ENCODE peak calls at places on chromosomes 3 and 15, in four cellular contexts. One of them, this sample, is unnamed.

GRCh38 chr3:19467761-19468160 is 319.5 kb downstream of the KCNH8 start:
- DNase-seq in iris pigment epithelial cell: no peak
- DNase-seq in KBM-7: no peak
- DNase-seq in progenitor cell of endocrine pancreas: no peak
- DNase-seq in this sample: no peak

GRCh38 chr3:124928333-124929202 is 6.0 kb downstream of the MUC13 start:
- DNase-seq in iris pigment epithelial cell: peak; percentile 70
- DNase-seq in KBM-7: peak; percentile 59
- DNase-seq in progenitor cell of endocrine pancreas: peak; percentile 21
- DNase-seq in this sample: peak; percentile 47

GRCh38 chr15:69725957-69726356 is 273.3 kb downstream of the RPLP1 start:
- DNase-seq in iris pigment epithelial cell: no peak
- DNase-seq in KBM-7: peak; percentile 82
- DNase-seq in progenitor cell of endocrine pancreas: no peak
- DNase-seq in this sample: no peak

GRCh38 chr3:36763850-36764703 is at the start of gene DCLK3:
- DNase-seq in iris pigment epithelial cell: no peak
- DNase-seq in KBM-7: peak; percentile 2
- DNase-seq in progenitor cell of endocrine pancreas: peak; percentile 24
- DNase-seq in this sample: no peak

GRCh38 chr15:100732359-100733055 is 130.1 kb downstream of the ASB7 start:
- DNase-seq in iris pigment epithelial cell: no peak
- DNase-seq in KBM-7: no peak
- DNase-seq in progenitor cell of endocrine pancreas: no peak
- DNase-seq in this sample: no peak

GRCh38 chr3:194272861-194273266 is 78.3 kb downstream of the CPN2 start:
- DNase-seq in iris pigment epithelial cell: no peak
- DNase-seq in KBM-7: no peak
- DNase-seq in progenitor cell of endocrine pancreas: no peak
- DNase-seq in this sample: no peak

GRCh38 chr3:46372492-46373359 is 2.0 kb downstream of the CCR5 start:
- DNase-seq in iris pigment epithelial cell: peak; percentile 42
- DNase-seq in KBM-7: peak; percentile 61
- DNase-seq in progenitor cell of endocrine pancreas: no peak
- DNase-seq in this sample: no peak

GRCh38 chr3:141486735-141487418 is at the start of gene RASA2:
- DNase-seq in iris pigment epithelial cell: peak; percentile 63
- DNase-seq in KBM-7: peak; percentile 58
- DNase-seq in progenitor cell of endocrine pancreas: peak; percentile 47
- DNase-seq in this sample: peak; percentile 66

GRCh38 chr3:144470646-144471045 is 499.0 kb downstream of the DIPK2A start:
- DNase-seq in iris pigment epithelial cell: no peak
- DNase-seq in KBM-7: no peak
- DNase-seq in progenitor cell of endocrine pancreas: no peak
- DNase-seq in this sample: peak; percentile 43

GRCh38 chr3:50279255-50280016 is 549 bp downstream of the LSMEM2 start:
- DNase-seq in iris pigment epithelial cell: no peak
- DNase-seq in KBM-7: no peak
- DNase-seq in progenitor cell of endocrine pancreas: no peak
- DNase-seq in this sample: no peak

GRCh38 chr3:18739098-18739431 is 313.9 kb upstream of the SATB1 start:
- DNase-seq in iris pigment epithelial cell: no peak
- DNase-seq in KBM-7: no peak
- DNase-seq in progenitor cell of endocrine pancreas: no peak
- DNase-seq in this sample: no peak

GRCh38 chr3:170488802-170489201 is 70.1 kb downstream of the CLDN11 start:
- DNase-seq in iris pigment epithelial cell: peak; percentile 81
- DNase-seq in KBM-7: no peak
- DNase-seq in progenitor cell of endocrine pancreas: no peak
- DNase-seq in this sample: no peak

GRCh38 chr3:62601238-62601856 is 228.0 kb upstream of the FEZF2 start:
- DNase-seq in iris pigment epithelial cell: peak; percentile 82
- DNase-seq in KBM-7: no peak
- DNase-seq in progenitor cell of endocrine pancreas: no peak
- DNase-seq in this sample: no peak

GRCh38 chr15:70629735-70630273 is 133.6 kb downstream of the UACA start:
- DNase-seq in iris pigment epithelial cell: no peak
- DNase-seq in KBM-7: no peak
- DNase-seq in progenitor cell of endocrine pancreas: no peak
- DNase-seq in this sample: no peak

GRCh38 chr15:62419206-62419605 is 254.1 kb upstream of the C2CD4B start:
- DNase-seq in iris pigment epithelial cell: no peak
- DNase-seq in KBM-7: no peak
- DNase-seq in progenitor cell of endocrine pancreas: no peak
- DNase-seq in this sample: no peak

GRCh38 chr3:186425788-186426730 is 64.0 kb upstream of the DGKG start:
- DNase-seq in iris pigment epithelial cell: peak; percentile 94
- DNase-seq in KBM-7: no peak
- DNase-seq in progenitor cell of endocrine pancreas: no peak
- DNase-seq in this sample: no peak

GRCh38 chr3:128878556-128879124 is 780 bp upstream of the ACAD9 start:
- DNase-seq in iris pigment epithelial cell: peak; percentile 80
- DNase-seq in KBM-7: peak; percentile 61
- DNase-seq in progenitor cell of endocrine pancreas: no peak
- DNase-seq in this sample: no peak

GRCh38 chr3:177591371-177591770 is 394.1 kb upstream of the TBL1XR1 start:
- DNase-seq in iris pigment epithelial cell: no peak
- DNase-seq in KBM-7: peak; percentile 97
- DNase-seq in progenitor cell of endocrine pancreas: no peak
- DNase-seq in this sample: no peak

GRCh38 chr3:161893972-161894371 is 397.4 kb downstream of the OTOL1 start:
- DNase-seq in iris pigment epithelial cell: peak; percentile 88
- DNase-seq in KBM-7: no peak
- DNase-seq in progenitor cell of endocrine pancreas: no peak
- DNase-seq in this sample: no peak

GRCh38 chr15:64842986-64843561 is 1.4 kb downstream of the PLEKHO2 start:
- DNase-seq in iris pigment epithelial cell: peak; percentile 62
- DNase-seq in KBM-7: peak; percentile 92
- DNase-seq in progenitor cell of endocrine pancreas: no peak
- DNase-seq in this sample: no peak

GRCh38 chr15:91866371-91866905 is 12.9 kb downstream of the SLCO3A1 start:
- DNase-seq in iris pigment epithelial cell: no peak
- DNase-seq in KBM-7: peak; percentile 58
- DNase-seq in progenitor cell of endocrine pancreas: no peak
- DNase-seq in this sample: peak; percentile 75

GRCh38 chr3:9402410-9403228 is 5.2 kb downstream of the SETD5 start:
- DNase-seq in iris pigment epithelial cell: peak; percentile 50
- DNase-seq in KBM-7: no peak
- DNase-seq in progenitor cell of endocrine pancreas: peak; percentile 44
- DNase-seq in this sample: peak; percentile 32

GRCh38 chr3:177827517-177828249 is 630.4 kb upstream of the TBL1XR1 start:
- DNase-seq in iris pigment epithelial cell: peak; percentile 98
- DNase-seq in KBM-7: no peak
- DNase-seq in progenitor cell of endocrine pancreas: no peak
- DNase-seq in this sample: no peak

GRCh38 chr3:46209751-46210470 is 1.8 kb upstream of the CCR1 start:
- DNase-seq in iris pigment epithelial cell: no peak
- DNase-seq in KBM-7: no peak
- DNase-seq in progenitor cell of endocrine pancreas: no peak
- DNase-seq in this sample: no peak

GRCh38 chr15:60844431-60845174 is 365.7 kb upstream of the ICE2 start:
- DNase-seq in iris pigment epithelial cell: no peak
- DNase-seq in KBM-7: no peak
- DNase-seq in progenitor cell of endocrine pancreas: no peak
- DNase-seq in this sample: no peak

GRCh38 chr3:50050361-50050760 is 38.4 kb upstream of the RBM5 start:
- DNase-seq in iris pigment epithelial cell: peak; percentile 73
- DNase-seq in KBM-7: no peak
- DNase-seq in progenitor cell of endocrine pancreas: no peak
- DNase-seq in this sample: no peak

GRCh38 chr3:150232992-150233451 is 175.1 kb upstream of the TSC22D2 start:
- DNase-seq in iris pigment epithelial cell: peak; percentile 42
- DNase-seq in KBM-7: no peak
- DNase-seq in progenitor cell of endocrine pancreas: no peak
- DNase-seq in this sample: no peak

GRCh38 chr3:177740270-177740669 is 543.0 kb upstream of the TBL1XR1 start:
- DNase-seq in iris pigment epithelial cell: no peak
- DNase-seq in KBM-7: no peak
- DNase-seq in progenitor cell of endocrine pancreas: no peak
- DNase-seq in this sample: no peak

GRCh38 chr15:68389936-68390790 is 41.8 kb downstream of the ITGA11 start:
- DNase-seq in iris pigment epithelial cell: peak; percentile 77
- DNase-seq in KBM-7: peak; percentile 70
- DNase-seq in progenitor cell of endocrine pancreas: no peak
- DNase-seq in this sample: no peak

GRCh38 chr3:153291052-153291689 is 129.1 kb downstream of the RAP2B start:
- DNase-seq in iris pigment epithelial cell: peak; percentile 30
- DNase-seq in KBM-7: peak; percentile 75
- DNase-seq in progenitor cell of endocrine pancreas: no peak
- DNase-seq in this sample: no peak

GRCh38 chr3:103992469-103992868 is 1374.2 kb upstream of the ALCAM start:
- DNase-seq in iris pigment epithelial cell: no peak
- DNase-seq in KBM-7: no peak
- DNase-seq in progenitor cell of endocrine pancreas: no peak
- DNase-seq in this sample: no peak

GRCh38 chr15:48722764-48723661 is 77.5 kb upstream of the FBN1 start:
- DNase-seq in iris pigment epithelial cell: peak; percentile 83
- DNase-seq in KBM-7: no peak
- DNase-seq in progenitor cell of endocrine pancreas: no peak
- DNase-seq in this sample: no peak

GRCh38 chr3:175065492-175065891 is 206.4 kb downstream of the NAALADL2 start:
- DNase-seq in iris pigment epithelial cell: peak; percentile 19
- DNase-seq in KBM-7: no peak
- DNase-seq in progenitor cell of endocrine pancreas: no peak
- DNase-seq in this sample: peak; percentile 22

GRCh38 chr3:165521131-165521871 is 315.9 kb downstream of the BCHE start:
- DNase-seq in iris pigment epithelial cell: no peak
- DNase-seq in KBM-7: no peak
- DNase-seq in progenitor cell of endocrine pancreas: no peak
- DNase-seq in this sample: no peak

GRCh38 chr3:126130081-126130855 is 46.3 kb upstream of the SLC41A3 start:
- DNase-seq in iris pigment epithelial cell: no peak
- DNase-seq in KBM-7: no peak
- DNase-seq in progenitor cell of endocrine pancreas: no peak
- DNase-seq in this sample: no peak

GRCh38 chr15:88663216-88663615 is 24.4 kb downstream of the ISG20 start:
- DNase-seq in iris pigment epithelial cell: no peak
- DNase-seq in KBM-7: no peak
- DNase-seq in progenitor cell of endocrine pancreas: no peak
- DNase-seq in this sample: no peak

This sample was measured in DMS 273 treated with DMSO at 0.1 percent for 48 hours.